ENCODE peak calls at places on chromosomes 5 and 9, in five cellular contexts. B is neural progenitor cell; D is tibial nerve; R is GM23248; U is CD8-positive, alpha-beta T cell. K is an unnamed sample. For H3K27me3, the result is how much of the 10 kb centered on the place peaks cover.

GRCh38 chr5:142611154-142611553 is 74.7 kb downstream of the FGF1 start:
- DNase-seq in R (peak), B (peak), D (peak), U (peak), K (peak)

GRCh38 chr5:33576726-33577620 is 136.2 kb downstream of the TARS1 start:
- DNase-seq in D (no peak), R (no peak), U (no peak), B (no peak), K (no peak)

GRCh38 chr9:69499401-69499800 is 172.8 kb downstream of the APBA1 start:
- DNase-seq in U (no peak), R (no peak), D (no peak), B (no peak), K (no peak)

GRCh38 chr5:137310051-137310730 is 188.9 kb downstream of the SPOCK1 start:
- DNase-seq in D (no peak), U (no peak), R (peak), B (no peak), K (no peak)

GRCh38 chr5:179166171-179166885 is 106.2 kb downstream of the ZNF354C start:
- DNase-seq in B (no peak), U (no peak), D (no peak), R (no peak), K (no peak)

GRCh38 chr9:84101892-84102632 is 121.5 kb downstream of the RMI1 start:
- DNase-seq in R (no peak), D (no peak), U (no peak), B (peak), K (no peak)

GRCh38 chr5:122327110-122327509 is 15.1 kb downstream of the SNCAIP start:
- DNase-seq in D (no peak), B (no peak), R (no peak), U (no peak), K (no peak)

GRCh38 chr9:110351009-110351467 is 13.4 kb upstream of the TXNDC8 start:
- DNase-seq in B (no peak), U (no peak), D (no peak), R (peak), K (no peak)

GRCh38 chr5:72324186-72324825 is 4.1 kb downstream of the PTCD2 start:
- DNase-seq in R (peak), U (no peak), B (no peak), D (no peak), K (no peak)

GRCh38 chr9:82284758-82285157 is 296.2 kb downstream of the SPATA31D1 start:
- DNase-seq in U (no peak), R (no peak), D (no peak), B (no peak), K (no peak)

GRCh38 chr5:128826290-128826689 is 139.0 kb upstream of the SLC27A6 start:
- DNase-seq in B (no peak), D (no peak), R (no peak), U (no peak), K (no peak)

GRCh38 chr5:142937265-142937877 is 167.2 kb downstream of the ARHGAP26 start:
- DNase-seq in B (no peak), D (no peak), U (no peak), R (no peak), K (no peak)

GRCh38 chr5:115634343-115635132 is 8.7 kb upstream of the TMED7 start:
- DNase-seq in D (peak), B (peak), R (peak), U (peak), K (peak)

GRCh38 chr5:79413112-79413511 is 100.8 kb downstream of the HOMER1 start:
- DNase-seq in B (no peak), D (no peak), R (no peak), U (no peak), K (no peak)

GRCh38 chr9:126367646-126368419 is 41.2 kb downstream of the MVB12B start:
- DNase-seq in B (no peak), U (no peak), D (no peak), R (no peak), K (no peak)

GRCh38 chr5:96259211-96259772 is 173.8 kb downstream of the PCSK1 start:
- DNase-seq in R (peak), D (no peak), U (no peak), B (no peak), K (no peak)
- H3K27ac ChIP-seq in R (peak), D (peak), U (no peak), B (no peak), K (no peak)

GRCh38 chr9:130659699-130660248 is 4.6 kb upstream of the PRDM12 start:
- DNase-seq in D (no peak), R (no peak), U (no peak), B (peak), K (no peak)
- H3K4me3 ChIP-seq in D (peak), R (no peak), U (no peak), B (peak), K (no peak)

GRCh38 chr5:159092288-159092687 is 7.4 kb downstream of the EBF1 start:
- DNase-seq in R (no peak), D (no peak), U (no peak), B (no peak), K (no peak)
- H3K27me3 ChIP-seq in R (under half), D (under half), U (under half), B (half or more), K (under half)

GRCh38 chr9:21812415-21812814 is 10.0 kb downstream of the MTAP start:
- DNase-seq in B (no peak), D (no peak), R (peak), U (no peak), K (no peak)

GRCh38 chr9:21810881-21811280 is 8.4 kb downstream of the MTAP start:
- DNase-seq in B (no peak), U (no peak), D (no peak), R (peak), K (no peak)

GRCh38 chr9:21812945-21813568 is 10.6 kb downstream of the MTAP start:
- DNase-seq in R (peak), U (peak), B (peak), D (peak), K (peak)

GRCh38 chr9:21811914-21812313 is 9.5 kb downstream of the MTAP start:
- DNase-seq in R (no peak), U (no peak), B (no peak), D (no peak), K (no peak)

DNA sequence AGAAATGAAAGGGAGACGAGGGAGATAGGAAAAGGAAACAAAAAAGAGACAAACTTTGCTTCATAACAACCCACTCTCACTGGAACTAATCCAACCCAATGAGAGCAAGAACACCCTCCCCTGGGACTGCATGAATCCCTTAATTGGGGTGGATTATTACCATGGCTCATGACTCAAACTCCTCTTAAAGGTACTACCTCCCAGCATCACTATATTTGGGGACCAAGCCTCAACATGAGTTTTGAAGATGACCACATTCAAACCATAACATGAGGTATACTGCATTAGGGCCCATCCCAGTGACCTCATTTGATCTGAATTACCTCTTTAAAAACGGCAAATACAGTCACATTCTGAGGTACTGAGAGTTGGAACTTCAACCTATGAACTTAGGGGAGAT is 8.0 kb downstream of the MTAP start:
- DNase-seq in D (no peak), R (peak), U (no peak), B (no peak), K (no peak)
- H3K27ac ChIP-seq in D (no peak), R (peak), U (no peak), B (no peak), K (no peak)